ENCODE peak calls at places on chromosomes 13 and 19, in five cellular contexts. N is HCEC 1CT; B is stimulated activated CD4-positive, alpha-beta T cell treated with anti-CD3 and anti-CD28 coated beads, Interleukin-2, amount 100 ng/mL, for 48 hours; U is frontal cortex; W is COR-L47. Y is an unnamed sample.

GRCh38 chr13:42478531-42479156 is 95.3 kb upstream of the TNFSF11 start:
- DNase-seq in N (peak; percentile 31), B (no peak), U (no peak), W (no peak), Y (no peak)

GRCh38 chr19:58166708-58167280 is 16.1 kb upstream of the ZNF274 start:
- DNase-seq in N (no peak), B (no peak), U (no peak), W (no peak), Y (no peak)

GRCh38 chr13:79533781-79534400 is 52.9 kb downstream of the NDFIP2 start:
- DNase-seq in N (peak; percentile 40), B (no peak), U (no peak), W (no peak), Y (no peak)

GRCh38 chr13:30158774-30159445 is 148.4 kb downstream of the KATNAL1 start:
- DNase-seq in N (peak; percentile 42), B (no peak), U (no peak), W (no peak), Y (no peak)

GRCh38 chr19:12913011-12913561 is 6.0 kb downstream of the SYCE2 start:
- DNase-seq in N (peak; percentile 52), B (no peak), U (no peak), W (peak; percentile 98), Y (no peak)

GRCh38 chr19:16013181-16013850 is 63.0 kb upstream of the TPM4 start:
- DNase-seq in N (no peak), B (no peak), U (no peak), W (no peak), Y (no peak)

GRCh38 chr19:58047672-58048071 is 11.4 kb upstream of the ZNF135 start:
- DNase-seq in N (no peak), B (no peak), U (no peak), W (no peak), Y (no peak)

GRCh38 chr13:96422002-96422401 is 332.1 kb downstream of the HS6ST3 start:
- DNase-seq in N (no peak), B (no peak), U (no peak), W (no peak), Y (no peak)

GRCh38 chr19:42232435-42232834 is 10.0 kb downstream of the GSK3A start:
- DNase-seq in N (no peak), B (no peak), U (no peak), W (no peak), Y (no peak)

GRCh38 chr19:51407631-51408131 is 9.8 kb downstream of the SIGLEC10 start:
- DNase-seq in N (no peak), B (no peak), U (no peak), W (no peak), Y (no peak)

GRCh38 chr13:109281017-109281416 is 505.4 kb downstream of the IRS2 start:
- DNase-seq in N (no peak), B (no peak), U (no peak), W (no peak), Y (no peak)

GRCh38 chr19:2550431-2551171 is 74.7 kb downstream of the GADD45B start:
- DNase-seq in N (no peak), B (no peak), U (no peak), W (no peak), Y (no peak)

GRCh38 chr13:21243045-21243842 is 66.8 kb downstream of the MRPL57 start:
- DNase-seq in N (no peak), B (no peak), U (no peak), W (peak; percentile 72), Y (no peak)

GRCh38 chr19:16222806-16223205 is 25.1 kb downstream of the AP1M1 start:
- DNase-seq in N (no peak), B (no peak), U (no peak), W (no peak), Y (no peak)